ENCODE peak calls at places on chromosomes 11 and 22, in four cellular contexts. W is tibial nerve; T is NCI-H460; Z is effector memory CD4-positive, alpha-beta T cell. E is an unnamed sample.

GRCh38 chr11:91922846-91923245 is 301.8 kb upstream of the FAT3 start:
- DNase-seq in W (no peak), T (no peak), Z (no peak), E (no peak)

GRCh38 chr11:123351375-123351774 is 78.7 kb upstream of the GRAMD1B start:
- DNase-seq in W (no peak), T (no peak), Z (no peak), E (peak)

GRCh38 chr11:19822531-19822930 is 109.9 kb downstream of the NAV2 start:
- DNase-seq in W (no peak), T (no peak), Z (no peak), E (no peak)

GRCh38 chr22:24805790-24806662 is at the start of gene SGSM1:
- DNase-seq in W (peak), T (peak), Z (peak), E (peak)

GRCh38 chr11:12182650-12183511 is 72.5 kb downstream of the MICAL2 start:
- DNase-seq in W (no peak), T (no peak), Z (no peak), E (peak)

GRCh38 chr11:130873766-130874165 is 42.5 kb downstream of the SNX19 start:
- DNase-seq in W (no peak), T (no peak), Z (no peak), E (peak)

GRCh38 chr11:78432956-78433355 is 15.3 kb upstream of the GAB2 start:
- DNase-seq in W (no peak), T (no peak), Z (no peak), E (no peak)

GRCh38 chr11:38153985-38154384 is 1555.9 kb upstream of the RAG2 start:
- DNase-seq in W (no peak), T (no peak), Z (no peak), E (no peak)

GRCh38 chr11:108588287-108588686 is 5.3 kb downstream of the EXPH5 start:
- DNase-seq in W (no peak), T (no peak), Z (no peak), E (no peak)

GRCh38 chr11:69251639-69252493 is 42.1 kb upstream of the MYEOV start:
- DNase-seq in W (no peak), T (no peak), Z (no peak), E (no peak)

GRCh38 chr11:65301491-65302329 is 13.0 kb upstream of the CDC42EP2 start:
- DNase-seq in W (no peak), T (no peak), Z (no peak), E (peak)

GRCh38 chr22:49435596-49435995 is 392.1 kb downstream of the BRD1 start:
- DNase-seq in W (no peak), T (no peak), Z (no peak), E (no peak)

GRCh38 chr11:85787809-85788805 is 22.8 kb downstream of the SYTL2 start:
- DNase-seq in W (no peak), T (peak), Z (no peak), E (peak)

GRCh38 chr11:128890543-128891409 is at the start of gene KCNJ5:
- DNase-seq in W (no peak), T (no peak), Z (no peak), E (no peak)

GRCh38 chr11:69094111-69094914 is 45.6 kb downstream of the TPCN2 start:
- DNase-seq in W (no peak), T (no peak), Z (no peak), E (no peak)

GRCh38 chr11:115348404-115348803 is 155.8 kb downstream of the CADM1 start:
- DNase-seq in W (no peak), T (no peak), Z (no peak), E (no peak)

GRCh38 chr11:75480185-75480889 is 45.4 kb downstream of the GDPD5 start:
- DNase-seq in W (no peak), T (no peak), Z (no peak), E (no peak)

GRCh38 chr11:12897867-12898266 is 111.2 kb upstream of the RASSF10 start:
- DNase-seq in W (no peak), T (no peak), Z (no peak), E (no peak)

GRCh38 chr22:47188337-47189055 is 426.0 kb downstream of the TBC1D22A start:
- DNase-seq in W (peak), T (no peak), Z (no peak), E (no peak)

GRCh38 chr11:72773291-72773690 is 20.6 kb downstream of the STARD10 start:
- DNase-seq in W (no peak), T (no peak), Z (no peak), E (no peak)

GRCh38 chr11:20397281-20397680 is 9.8 kb downstream of the PRMT3 start:
- DNase-seq in W (no peak), T (peak), Z (no peak), E (peak)

GRCh38 chr11:102171101-102171500 is 60.9 kb downstream of the YAP1 start:
- DNase-seq in W (no peak), T (no peak), Z (no peak), E (no peak)

GRCh38 chr11:62394825-62395538 is 23.9 kb upstream of the SCGB1A1 start:
- DNase-seq in W (peak), T (peak), Z (peak), E (peak)